ENCODE peak calls at places on chromosomes 2 and 18, in four cellular contexts. D is type B pancreatic cell, V is tibial nerve, K is RWPE1. J is an unnamed sample.

GRCh38 chr2:12076810-12077209 is 330.4 kb downstream of the LPIN1 start:
- DNase-seq in D (no peak), V (no peak), K (no peak), J (no peak)

GRCh38 chr2:152431370-152432098 is 96.6 kb downstream of the FMNL2 start:
- DNase-seq in D (no peak), V (no peak), K (no peak), J (no peak)

GRCh38 chr2:150538582-150539236 is 51.2 kb upstream of the RND3 start:
- DNase-seq in D (no peak), V (peak), K (no peak), J (no peak)

GRCh38 chr2:211157856-211158463 is 601.6 kb downstream of the CPS1 start:
- DNase-seq in D (peak), V (peak), K (peak), J (peak)

GRCh38 chr2:41595235-41595634 is 452.6 kb upstream of the PKDCC start:
- DNase-seq in D (no peak), V (no peak), K (peak), J (no peak)

GRCh38 chr2:112480540-112481049 is 1.4 kb upstream of the TTL start:
- DNase-seq in D (no peak), V (no peak), K (no peak), J (no peak)

GRCh38 chr2:172462393-172463381 is 35.3 kb downstream of the ITGA6 start:
- DNase-seq in D (no peak), V (no peak), K (no peak), J (no peak)

GRCh38 chr2:101327863-101328394 is 19.4 kb upstream of the RNF149 start:
- DNase-seq in D (no peak), V (no peak), K (peak), J (no peak)

GRCh38 chr2:65366595-65367125 is 65.7 kb downstream of the SPRED2 start:
- DNase-seq in D (no peak), V (no peak), K (peak), J (no peak)

GRCh38 chr2:226963528-226963927 is 127.7 kb downstream of the RHBDD1 start:
- DNase-seq in D (no peak), V (no peak), K (peak), J (no peak)

GRCh38 chr2:104678181-104678580 is 175.7 kb upstream of the POU3F3 start:
- DNase-seq in D (no peak), V (no peak), K (no peak), J (no peak)

GRCh38 chr2:173192071-173192470 is 116.4 kb downstream of the MAP3K20 start:
- DNase-seq in D (no peak), V (no peak), K (no peak), J (no peak)

GRCh38 chr2:207341816-207342215 is 176.1 kb upstream of the KLF7 start:
- DNase-seq in D (no peak), V (no peak), K (no peak), J (no peak)

GRCh38 chr2:204343685-204344084 is 201.6 kb upstream of the PARD3B start:
- DNase-seq in D (no peak), V (no peak), K (no peak), J (no peak)

GRCh38 chr2:119257198-119257597 is 33.6 kb downstream of the STEAP3 start:
- DNase-seq in D (no peak), V (no peak), K (no peak), J (no peak)

GRCh38 chr2:213122730-213123129 is 28.7 kb downstream of the IKZF2 start:
- DNase-seq in D (no peak), V (no peak), K (peak), J (no peak)

GRCh38 chr2:133836691-133837090 is 268.4 kb upstream of the NCKAP5 start:
- DNase-seq in D (no peak), V (no peak), K (no peak), J (no peak)

GRCh38 chr2:225040862-225041209 is 1.4 kb downstream of the DOCK10 start:
- DNase-seq in D (no peak), V (no peak), K (no peak), J (peak)

GRCh38 chr2:54601339-54601738 is 122.1 kb upstream of the EML6 start:
- DNase-seq in D (no peak), V (no peak), K (no peak), J (no peak)

GRCh38 chr2:25411753-25412152 is 70.0 kb upstream of the DNMT3A start:
- DNase-seq in D (no peak), V (no peak), K (no peak), J (no peak)

GRCh38 chr2:163132850-163133249 is 294.3 kb upstream of the KCNH7 start:
- DNase-seq in D (no peak), V (no peak), K (peak), J (no peak)

GRCh38 chr2:37324786-37325624 is at the start of gene PRKD3:
- DNase-seq in D (peak), V (peak), K (peak), J (peak)

GRCh38 chr2:219476605-219477578 is 21.8 kb upstream of the GMPPA start:
- DNase-seq in D (no peak), V (no peak), K (no peak), J (no peak)

GRCh38 chr18:22166070-22166972 is 3.1 kb upstream of the GATA6 start:
- DNase-seq in D (no peak), V (no peak), K (no peak), J (no peak)

GRCh38 chr2:20452551-20452950 is 5.7 kb downstream of the RHOB start:
- DNase-seq in D (no peak), V (peak), K (no peak), J (no peak)

GRCh38 chr2:196322963-196323810 is 151.8 kb upstream of the STK17B start:
- DNase-seq in D (no peak), V (no peak), K (no peak), J (no peak)

GRCh38 chr2:64177315-64177714 is 33.1 kb upstream of the PELI1 start:
- DNase-seq in D (no peak), V (peak), K (no peak), J (no peak)

GRCh38 chr2:217551229-217551909 is 451.4 kb downstream of the TNS1 start:
- DNase-seq in D (no peak), V (no peak), K (no peak), J (no peak)

GRCh38 chr2:85888020-85888744 is 608 bp downstream of the ST3GAL5 start:
- DNase-seq in D (no peak), V (no peak), K (peak), J (peak)

GRCh38 chr18:79754022-79754761 is 43.5 kb upstream of the KCNG2 start:
- DNase-seq in D (no peak), V (no peak), K (no peak), J (no peak)

GRCh38 chr2:151661625-151662024 is 72.7 kb downstream of the NEB start:
- DNase-seq in D (no peak), V (no peak), K (no peak), J (no peak)

GRCh38 chr2:33084433-33084832 is 137.7 kb downstream of the LTBP1 start:
- DNase-seq in D (no peak), V (no peak), K (no peak), J (no peak)

GRCh38 chr2:33085646-33086045 is 138.9 kb downstream of the LTBP1 start:
- DNase-seq in D (no peak), V (no peak), K (no peak), J (no peak)

GRCh38 chr2:33083671-33084387 is 137.1 kb downstream of the LTBP1 start:
- DNase-seq in D (no peak), V (no peak), K (no peak), J (no peak)

GRCh38 chr2:33090553-33091134 is 143.9 kb downstream of the LTBP1 start:
- DNase-seq in D (no peak), V (no peak), K (no peak), J (no peak)

DNA sequence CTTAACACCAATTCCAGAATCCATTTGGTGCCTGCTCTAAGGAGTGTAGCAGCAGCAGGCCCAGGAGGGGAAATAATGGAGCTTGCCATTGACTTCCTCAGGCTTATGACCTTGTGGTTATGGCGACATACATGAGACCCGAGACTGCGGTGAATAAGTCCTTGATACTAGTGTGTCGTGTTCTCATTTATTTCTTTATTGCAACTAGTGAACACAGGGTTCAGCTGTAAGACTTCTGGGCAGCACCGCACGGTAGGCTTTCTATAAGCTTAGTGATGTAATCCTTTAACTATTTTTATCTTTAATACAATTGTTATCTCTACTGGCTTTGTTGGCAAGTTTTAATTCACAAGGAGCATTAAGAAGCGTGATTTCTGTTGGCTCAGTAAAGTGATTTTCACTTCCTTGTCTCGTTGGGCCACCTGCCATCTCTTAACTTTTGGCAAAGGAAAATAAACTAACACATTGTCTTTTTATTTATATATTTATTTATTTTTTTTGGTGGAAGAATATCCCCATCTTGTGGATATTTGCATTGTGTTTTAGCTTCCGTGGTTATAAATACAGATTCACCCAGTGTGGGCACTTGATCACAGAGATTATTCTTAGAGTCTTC is 139.8 kb downstream of the LTBP1 start:
- DNase-seq in D (no peak), V (peak), K (peak), J (no peak)
- TF ChIP-seq CTCF in D (no peak), V (no peak), K (no peak), J (no peak)

DNA sequence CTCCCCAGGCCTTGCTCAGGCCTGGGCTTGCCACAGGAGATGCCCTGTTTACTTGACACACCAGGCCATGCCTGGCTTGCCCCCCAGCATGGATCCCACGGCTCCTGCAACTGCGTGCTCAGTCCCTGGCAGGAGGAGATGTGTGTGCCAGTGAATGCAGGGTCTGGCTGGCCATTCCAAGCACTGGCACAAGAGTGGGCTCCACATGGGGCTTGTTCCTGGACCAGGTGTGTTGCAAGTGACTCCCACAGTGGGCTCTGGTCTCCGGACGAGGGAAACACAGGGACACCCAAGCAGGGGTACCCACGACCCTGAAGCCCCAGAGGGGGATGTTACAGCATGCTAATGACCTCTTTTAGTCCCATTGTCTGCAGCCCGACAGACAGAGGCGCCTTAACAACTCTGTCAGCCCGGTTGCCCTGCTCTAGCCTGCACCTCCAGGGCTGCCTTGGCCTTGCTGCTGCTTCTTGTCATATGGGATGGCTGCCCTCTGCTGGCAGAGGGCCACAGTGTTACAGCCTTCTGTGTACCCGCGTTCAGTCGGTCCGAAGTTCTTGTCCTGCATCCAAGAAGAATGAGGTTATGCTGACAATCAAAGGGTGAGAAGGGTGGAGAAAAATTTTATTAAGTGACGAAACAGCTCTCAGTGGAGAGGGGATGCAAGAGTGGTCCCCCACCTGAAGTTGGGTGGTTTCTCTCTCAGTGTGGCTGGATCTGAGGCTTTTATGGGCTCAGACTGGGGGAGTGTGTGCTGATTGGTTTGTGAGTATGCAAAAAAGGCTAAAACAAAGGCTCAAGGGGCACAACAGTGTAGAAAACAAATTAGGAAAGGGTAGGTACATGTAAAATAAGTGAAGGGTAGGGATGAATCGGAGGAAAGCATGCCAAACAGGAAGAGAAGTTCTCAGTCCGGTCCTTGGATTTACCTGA is 180.4 kb downstream of the MBD5 start:
- DNase-seq in D (no peak), V (peak), K (peak), J (peak)
- TF ChIP-seq CTCF in D (peak), V (no peak), K (no peak), J (no peak)

GRCh38 chr2:14831458-14831857 is 198.9 kb downstream of the LRATD1 start:
- DNase-seq in D (no peak), V (no peak), K (no peak), J (no peak)
- TF ChIP-seq CTCF in D (peak), V (no peak), K (no peak), J (no peak)

GRCh38 chr18:45839415-45840395 is 14.2 kb downstream of the SIGLEC15 start:
- DNase-seq in D (no peak), V (no peak), K (no peak), J (no peak)
- TF ChIP-seq CTCF in D (peak), V (peak), K (no peak), J (no peak)

GRCh38 chr18:50573679-50574078 is 13.8 kb downstream of the MAPK4 start:
- DNase-seq in D (no peak), V (no peak), K (no peak), J (no peak)
- TF ChIP-seq CTCF in D (peak), V (no peak), K (no peak), J (no peak)

GRCh38 chr18:47873625-47874024 is 56.8 kb downstream of the SMAD2 start:
- DNase-seq in D (no peak), V (no peak), K (no peak), J (no peak)

GRCh38 chr18:47871288-47871687 is 59.2 kb downstream of the SMAD2 start:
- DNase-seq in D (no peak), V (no peak), K (no peak), J (no peak)

GRCh38 chr18:47872426-47872825 is 58.0 kb downstream of the SMAD2 start:
- DNase-seq in D (no peak), V (no peak), K (no peak), J (no peak)

GRCh38 chr18:47868744-47869143 is 61.7 kb downstream of the SMAD2 start:
- DNase-seq in D (no peak), V (no peak), K (no peak), J (no peak)

GRCh38 chr18:47870605-47871004 is 59.9 kb downstream of the SMAD2 start:
- DNase-seq in D (no peak), V (no peak), K (no peak), J (no peak)
- TF ChIP-seq CTCF in D (no peak), V (no peak), K (no peak), J (no peak)

GRCh38 chr18:34880882-34881852 is 160.0 kb upstream of the MAPRE2 start:
- DNase-seq in D (no peak), V (no peak), K (no peak), J (no peak)
- TF ChIP-seq CTCF in D (peak), V (no peak), K (no peak), J (no peak)

DNA sequence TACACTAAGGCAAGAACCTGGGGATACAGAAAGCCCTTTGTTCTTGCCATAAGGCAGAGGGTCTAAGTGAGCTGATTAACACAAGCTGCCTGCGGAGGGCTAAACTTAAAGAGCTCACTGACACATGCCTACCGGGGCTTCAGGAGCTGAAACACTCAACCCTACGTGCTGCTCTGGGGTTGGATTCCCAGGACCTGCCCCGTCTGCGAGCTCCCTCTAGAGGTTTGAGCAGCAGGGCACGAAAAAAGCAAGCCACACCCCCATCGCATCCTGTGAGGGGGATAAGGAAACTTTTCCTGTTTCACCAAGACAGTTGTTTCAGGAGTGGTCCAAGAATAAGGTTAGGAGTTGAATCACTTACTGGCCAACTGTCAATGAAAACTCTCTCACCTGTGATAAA is 562.1 kb downstream of the TMX3 start:
- DNase-seq in D (no peak), V (no peak), K (no peak), J (no peak)
- TF ChIP-seq CTCF in D (no peak), V (no peak), K (no peak), J (no peak)

GRCh38 chr18:46174317-46175039 is 70.3 kb downstream of the HAUS1 start:
- DNase-seq in D (peak), V (no peak), K (peak), J (peak)
- TF ChIP-seq CTCF in D (no peak), V (no peak), K (no peak), J (no peak)